ENCODE peak calls at places on chromosomes 16 and 17, in ten cellular contexts. H, M, L, A, R, E, N, X, U and F are unnamed samples.

GRCh38 chr16:74868035-74868434 is 93.4 kb upstream of the FA2H start:
- DNase-seq in H (no peak), M (no peak), L (no peak), A (no peak), R (no peak), E (no peak), N (no peak), X (no peak), U (no peak), F (no peak)

GRCh38 chr16:19481291-19481690 is 40.6 kb downstream of the GDE1 start:
- DNase-seq in H (peak; percentile 10), M (no peak), L (peak; percentile 33), A (no peak), R (no peak), E (no peak), N (no peak), X (no peak), U (no peak), F (no peak)

GRCh38 chr17:6940186-6940649 is 55.6 kb upstream of the ALOX12 start:
- DNase-seq in H (no peak), M (no peak), L (peak; percentile 72), A (no peak), R (no peak), E (no peak), N (no peak), X (no peak), U (no peak), F (no peak)

GRCh38 chr17:21358185-21358584 is 18.0 kb upstream of the KCNJ12 start:
- DNase-seq in H (no peak), M (no peak), L (no peak), A (no peak), R (no peak), E (no peak), N (no peak), X (no peak), U (no peak), F (no peak)

GRCh38 chr17:64306850-64307463 is 43.9 kb upstream of the TEX2 start:
- DNase-seq in H (peak; percentile 91), M (peak; percentile 35), L (peak; percentile 68), A (peak; percentile 41), R (peak; percentile 68), E (peak; percentile 39), N (no peak), X (peak; percentile 65), U (peak; percentile 63), F (no peak)

GRCh38 chr16:19316846-19317245 is 31.3 kb downstream of the CLEC19A start:
- DNase-seq in H (no peak), M (no peak), L (no peak), A (no peak), R (no peak), E (no peak), N (no peak), X (no peak), U (no peak), F (no peak)

GRCh38 chr16:14011846-14012245 is 59.3 kb upstream of the MRTFB start:
- DNase-seq in H (no peak), M (peak; percentile 62), L (no peak), A (no peak), R (no peak), E (no peak), N (no peak), X (peak; percentile 31), U (no peak), F (no peak)

GRCh38 chr17:73013816-73014663 is 78.4 kb downstream of the SLC39A11 start:
- DNase-seq in H (peak; percentile 12), M (no peak), L (no peak), A (no peak), R (no peak), E (no peak), N (no peak), X (no peak), U (no peak), F (peak; percentile 86)

GRCh38 chr17:33112763-33113162 is 121.1 kb downstream of the SPACA3 start:
- DNase-seq in H (no peak), M (no peak), L (no peak), A (peak; percentile 94), R (no peak), E (no peak), N (no peak), X (no peak), U (no peak), F (no peak)

GRCh38 chr17:35559495-35559894 is 1.1 kb downstream of the SLFN14 start:
- DNase-seq in H (no peak), M (no peak), L (no peak), A (no peak), R (no peak), E (no peak), N (no peak), X (no peak), U (no peak), F (no peak)

GRCh38 chr17:28344435-28344901 is 8.9 kb downstream of the TNFAIP1 start:
- DNase-seq in H (no peak), M (no peak), L (no peak), A (no peak), R (no peak), E (no peak), N (no peak), X (no peak), U (no peak), F (no peak)

GRCh38 chr17:45749831-45750335 is 34.2 kb upstream of the CRHR1 start:
- DNase-seq in H (no peak), M (no peak), L (no peak), A (no peak), R (no peak), E (no peak), N (no peak), X (no peak), U (no peak), F (no peak)

GRCh38 chr17:75610103-75610984 is 22.7 kb downstream of the MYO15B start:
- DNase-seq in H (no peak), M (no peak), L (no peak), A (no peak), R (no peak), E (no peak), N (no peak), X (no peak), U (no peak), F (no peak)

GRCh38 chr16:764848-765487 is 4.4 kb downstream of the MSLN start:
- DNase-seq in H (no peak), M (no peak), L (no peak), A (no peak), R (no peak), E (no peak), N (no peak), X (no peak), U (no peak), F (peak; percentile 84)

GRCh38 chr16:72094266-72094610 is 591 bp downstream of the DHX38 start:
- DNase-seq in H (no peak), M (no peak), L (peak; percentile 27), A (peak; percentile 3), R (no peak), E (no peak), N (no peak), X (no peak), U (no peak), F (no peak)

GRCh38 chr16:50627419-50627818 is 53.7 kb downstream of the SNX20 start:
- DNase-seq in H (peak; percentile 55), M (no peak), L (no peak), A (peak; percentile 8), R (peak; percentile 59), E (no peak), N (no peak), X (no peak), U (peak; percentile 50), F (no peak)

GRCh38 chr17:3935140-3935542 is 18.9 kb upstream of the P2RX1 start:
- DNase-seq in H (peak; percentile 85), M (peak; percentile 55), L (peak; percentile 45), A (peak; percentile 49), R (peak; percentile 77), E (no peak), N (no peak), X (peak; percentile 78), U (peak; percentile 68), F (no peak)

GRCh38 chr17:81002409-81003361 is 11.0 kb downstream of the CHMP6 start:
- DNase-seq in H (peak; percentile 64), M (no peak), L (peak; percentile 84), A (peak; percentile 62), R (peak; percentile 58), E (no peak), N (no peak), X (peak; percentile 72), U (peak; percentile 63), F (no peak)

GRCh38 chr16:9328386-9328785 is 236.9 kb downstream of the HAPSTR1 start:
- DNase-seq in H (no peak), M (no peak), L (no peak), A (no peak), R (no peak), E (no peak), N (no peak), X (no peak), U (no peak), F (no peak)

GRCh38 chr17:79806863-79807720 is 10.2 kb upstream of the CBX8 start:
- DNase-seq in H (no peak), M (no peak), L (no peak), A (no peak), R (no peak), E (no peak), N (no peak), X (no peak), U (no peak), F (no peak)
- TF ChIP-seq CTCF in H (no peak), M (no peak), L (no peak), A (no peak), R (no peak), E (no peak), N (no peak), X (no peak), U (no peak), F (no peak)

DNA sequence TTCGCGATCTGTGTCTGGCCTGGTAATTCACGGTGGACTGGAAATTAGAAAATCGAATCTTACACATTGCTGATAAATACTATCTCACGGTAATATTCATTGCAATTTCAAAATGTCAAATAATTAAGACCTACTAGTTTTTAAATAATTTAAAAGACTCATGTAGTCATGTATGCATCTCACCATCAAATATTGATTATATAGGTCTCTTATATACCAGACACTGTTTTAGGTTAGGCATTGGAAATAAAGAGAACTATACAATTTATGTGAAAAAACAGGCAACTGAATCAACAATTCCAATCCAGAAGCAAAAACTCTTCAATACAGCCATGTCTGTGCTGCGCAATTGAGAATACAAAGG is 7.5 kb upstream of the PIRT start:
- DNase-seq in H (no peak), M (no peak), L (no peak), A (no peak), R (no peak), E (no peak), N (no peak), X (no peak), U (no peak), F (no peak)
- TF ChIP-seq CTCF in H (no peak), M (no peak), L (no peak), A (no peak), R (no peak), E (no peak), N (no peak), X (no peak), U (no peak), F (peak; percentile 1)

GRCh38 chr17:79192503-79193500 is 118.2 kb downstream of the ENGASE start:
- DNase-seq in H (peak; percentile 41), M (peak; percentile 29), L (peak; percentile 61), A (peak; percentile 5), R (peak; percentile 39), E (peak; percentile 69), N (no peak), X (peak; percentile 20), U (peak; percentile 29), F (no peak)
- TF ChIP-seq CTCF in H (no peak), M (no peak), L (no peak), A (no peak), R (no peak), E (no peak), N (no peak), X (no peak), U (no peak), F (no peak)

GRCh38 chr17:51850206-51850605 is 308.3 kb downstream of the CA10 start:
- DNase-seq in H (no peak), M (no peak), L (no peak), A (no peak), R (no peak), E (no peak), N (no peak), X (no peak), U (no peak), F (no peak)
- TF ChIP-seq CTCF in H (no peak), M (no peak), L (no peak), A (peak; percentile 2), R (no peak), E (no peak), N (no peak), X (no peak), U (no peak), F (no peak)